ENCODE peak calls at places on chromosome 18, in seven cellular contexts. I is neural crest cell; O is NCI-H1436; T is LHCN-M2; A is stimulated activated CD4-positive, alpha-beta T cell treated with anti-CD3 and anti-CD28 coated beads, TNF-alpha, amount 100 ng/mL, for 4 hours; H is CD8-positive, alpha-beta memory T cell; E is transverse colon. W is an unnamed sample.

GRCh38 chr18:30639361-30639760 is 403.2 kb downstream of the DSC3 start:
- DNase-seq in I (no peak), O (no peak), T (peak), A (no peak), H (no peak), E (no peak), W (no peak)

GRCh38 chr18:31454066-31454708 is 6.6 kb downstream of the DSG3 start:
- DNase-seq in I (no peak), O (no peak), T (no peak), A (no peak), H (no peak), E (no peak), W (peak)

GRCh38 chr18:23209031-23209430 is 73.7 kb downstream of the CABLES1 start:
- DNase-seq in I (no peak), O (no peak), T (no peak), A (no peak), H (no peak), E (no peak), W (no peak)

GRCh38 chr18:75364512-75364911 is 63.0 kb downstream of the SMIM21 start:
- DNase-seq in I (no peak), O (no peak), T (no peak), A (no peak), H (no peak), E (no peak), W (no peak)

GRCh38 chr18:3983351-3983969 is 471.6 kb downstream of the DLGAP1 start:
- DNase-seq in I (no peak), O (no peak), T (peak), A (no peak), H (no peak), E (no peak), W (peak)

GRCh38 chr18:79516441-79516931 is 120.8 kb downstream of the NFATC1 start:
- DNase-seq in I (no peak), O (no peak), T (no peak), A (no peak), H (peak), E (no peak), W (no peak)

GRCh38 chr18:49778826-49779465 is 34.4 kb downstream of the ACAA2 start:
- DNase-seq in I (no peak), O (peak), T (peak), A (no peak), H (no peak), E (no peak), W (peak)

GRCh38 chr18:2982452-2983172 is 30.3 kb downstream of the LPIN2 start:
- DNase-seq in I (no peak), O (no peak), T (no peak), A (no peak), H (no peak), E (peak), W (no peak)

GRCh38 chr18:53380063-53380639 is 844.3 kb downstream of the MBD2 start:
- DNase-seq in I (peak), O (no peak), T (no peak), A (no peak), H (no peak), E (no peak), W (peak)

GRCh38 chr18:13470555-13471494 is 252.3 kb downstream of the LDLRAD4 start:
- DNase-seq in I (no peak), O (no peak), T (no peak), A (no peak), H (no peak), E (peak), W (no peak)